ENCODE peak calls at places on chromosomes 6 and 20, in four cellular contexts. One of them, this sample, is unnamed.

GRCh38 chr6:157628463-157628862 is 194.6 kb upstream of the SNX9 start:
- DNase-seq in stomach: no peak
- DNase-seq in NCI-H1694: no peak
- DNase-seq in T-helper 9 cell: no peak
- DNase-seq in this sample: no peak

GRCh38 chr20:8133816-8134451 is 1.9 kb downstream of the PLCB1 start:
- DNase-seq in stomach: no peak
- DNase-seq in NCI-H1694: no peak
- DNase-seq in T-helper 9 cell: no peak
- DNase-seq in this sample: no peak

GRCh38 chr20:48919882-48920526 is 1.5 kb upstream of the ARFGEF2 start:
- DNase-seq in stomach: no peak
- DNase-seq in NCI-H1694: no peak
- DNase-seq in T-helper 9 cell: no peak
- DNase-seq in this sample: no peak

GRCh38 chr6:163943647-163944395 is 529.3 kb downstream of the QKI start:
- DNase-seq in stomach: no peak
- DNase-seq in NCI-H1694: no peak
- DNase-seq in T-helper 9 cell: no peak
- DNase-seq in this sample: peak; percentile 96

GRCh38 chr6:161369339-161369738 is 95.5 kb upstream of the AGPAT4 start:
- DNase-seq in stomach: no peak
- DNase-seq in NCI-H1694: no peak
- DNase-seq in T-helper 9 cell: no peak
- DNase-seq in this sample: no peak

GRCh38 chr6:155452576-155452975 is 3.1 kb downstream of the NOX3 start:
- DNase-seq in stomach: no peak
- DNase-seq in NCI-H1694: no peak
- DNase-seq in T-helper 9 cell: no peak
- DNase-seq in this sample: no peak

GRCh38 chr6:113858067-113858604 is 991 bp downstream of the MARCKS start:
- DNase-seq in stomach: peak; percentile 46
- DNase-seq in NCI-H1694: peak; percentile 15
- DNase-seq in T-helper 9 cell: no peak
- DNase-seq in this sample: peak; percentile 51

GRCh38 chr6:22884441-22884840 is 315.1 kb downstream of the HDGFL1 start:
- DNase-seq in stomach: no peak
- DNase-seq in NCI-H1694: no peak
- DNase-seq in T-helper 9 cell: no peak
- DNase-seq in this sample: no peak

GRCh38 chr6:127459231-127459641 is at the start of gene KIAA0408:
- DNase-seq in stomach: peak; percentile 62
- DNase-seq in NCI-H1694: no peak
- DNase-seq in T-helper 9 cell: no peak
- DNase-seq in this sample: peak; percentile 50

GRCh38 chr6:64064919-64065318 is 429.3 kb downstream of the PHF3 start:
- DNase-seq in stomach: no peak
- DNase-seq in NCI-H1694: no peak
- DNase-seq in T-helper 9 cell: no peak
- DNase-seq in this sample: no peak

GRCh38 chr6:114747995-114748625 is 405.3 kb upstream of the HS3ST5 start:
- DNase-seq in stomach: peak; percentile 56
- DNase-seq in NCI-H1694: peak; percentile 2
- DNase-seq in T-helper 9 cell: no peak
- DNase-seq in this sample: peak; percentile 14

GRCh38 chr6:87656857-87657256 is 45.2 kb downstream of the AKIRIN2 start:
- DNase-seq in stomach: no peak
- DNase-seq in NCI-H1694: no peak
- DNase-seq in T-helper 9 cell: no peak
- DNase-seq in this sample: no peak

GRCh38 chr20:50587291-50587961 is 77.2 kb downstream of the PTPN1 start:
- DNase-seq in stomach: no peak
- DNase-seq in NCI-H1694: no peak
- DNase-seq in T-helper 9 cell: no peak
- DNase-seq in this sample: no peak

GRCh38 chr6:72616406-72617015 is 5.4 kb upstream of the KCNQ5 start:
- DNase-seq in stomach: no peak
- DNase-seq in NCI-H1694: peak; percentile 11
- DNase-seq in T-helper 9 cell: no peak
- DNase-seq in this sample: no peak

GRCh38 chr6:125942677-125943527 is 13.7 kb upstream of the HINT3 start:
- DNase-seq in stomach: no peak
- DNase-seq in NCI-H1694: no peak
- DNase-seq in T-helper 9 cell: no peak
- DNase-seq in this sample: no peak

GRCh38 chr6:2857580-2858337 is 16.1 kb upstream of the SERPINB1 start:
- DNase-seq in stomach: no peak
- DNase-seq in NCI-H1694: no peak
- DNase-seq in T-helper 9 cell: peak; percentile 62
- DNase-seq in this sample: no peak

GRCh38 chr6:166032366-166033171 is 135.1 kb downstream of the TBXT start:
- DNase-seq in stomach: no peak
- DNase-seq in NCI-H1694: no peak
- DNase-seq in T-helper 9 cell: no peak
- DNase-seq in this sample: no peak

GRCh38 chr20:34639755-34640222 is 37.1 kb downstream of the PIGU start:
- DNase-seq in stomach: peak; percentile 29
- DNase-seq in NCI-H1694: no peak
- DNase-seq in T-helper 9 cell: no peak
- DNase-seq in this sample: no peak

GRCh38 chr20:22106308-22106938 is 401.0 kb downstream of the PAX1 start:
- DNase-seq in stomach: no peak
- DNase-seq in NCI-H1694: no peak
- DNase-seq in T-helper 9 cell: no peak
- DNase-seq in this sample: peak; percentile 23

GRCh38 chr20:47334022-47334551 is 22.4 kb downstream of the ZMYND8 start:
- DNase-seq in stomach: no peak
- DNase-seq in NCI-H1694: no peak
- DNase-seq in T-helper 9 cell: no peak
- DNase-seq in this sample: no peak

GRCh38 chr6:423062-423798 is 31.7 kb downstream of the IRF4 start:
- DNase-seq in stomach: no peak
- DNase-seq in NCI-H1694: no peak
- DNase-seq in T-helper 9 cell: no peak
- DNase-seq in this sample: no peak

GRCh38 chr6:29627762-29628418 is 5.1 kb downstream of the GABBR1 start:
- DNase-seq in stomach: peak; percentile 52
- DNase-seq in NCI-H1694: no peak
- DNase-seq in T-helper 9 cell: peak; percentile 60
- DNase-seq in this sample: peak; percentile 86

GRCh38 chr20:44056010-44056698 is 130.8 kb downstream of the JPH2 start:
- DNase-seq in stomach: peak; percentile 29
- DNase-seq in NCI-H1694: no peak
- DNase-seq in T-helper 9 cell: peak; percentile 21
- DNase-seq in this sample: peak; percentile 14

GRCh38 chr6:101083533-101084172 is 202.5 kb upstream of the ASCC3 start:
- DNase-seq in stomach: no peak
- DNase-seq in NCI-H1694: no peak
- DNase-seq in T-helper 9 cell: no peak
- DNase-seq in this sample: no peak

GRCh38 chr20:63264519-63264918 is 8.1 kb upstream of the ARFGAP1 start:
- DNase-seq in stomach: no peak
- DNase-seq in NCI-H1694: no peak
- DNase-seq in T-helper 9 cell: no peak
- DNase-seq in this sample: no peak

GRCh38 chr6:112038268-112038667 is 15.6 kb upstream of the CCN6 start:
- DNase-seq in stomach: no peak
- DNase-seq in NCI-H1694: no peak
- DNase-seq in T-helper 9 cell: no peak
- DNase-seq in this sample: no peak

GRCh38 chr6:37699138-37699766 is 1.6 kb upstream of the MDGA1 start:
- DNase-seq in stomach: peak; percentile 64
- DNase-seq in NCI-H1694: no peak
- DNase-seq in T-helper 9 cell: peak; percentile 73
- DNase-seq in this sample: no peak

GRCh38 chr6:16669227-16669626 is 92.0 kb downstream of the ATXN1 start:
- DNase-seq in stomach: peak; percentile 34
- DNase-seq in NCI-H1694: no peak
- DNase-seq in T-helper 9 cell: peak; percentile 27
- DNase-seq in this sample: no peak

GRCh38 chr6:121335111-121336008 is 1.1 kb upstream of the TBC1D32 start:
- DNase-seq in stomach: no peak
- DNase-seq in NCI-H1694: no peak
- DNase-seq in T-helper 9 cell: no peak
- DNase-seq in this sample: no peak

GRCh38 chr6:136344420-136344819 is 54.8 kb upstream of the BCLAF1 start:
- DNase-seq in stomach: no peak
- DNase-seq in NCI-H1694: no peak
- DNase-seq in T-helper 9 cell: no peak
- DNase-seq in this sample: no peak

This sample was measured in neuronal stem cell.